ENCODE peak calls at places on chromosomes 4 and X, in seven cellular contexts. R, U, N, K, C, O and Q are unnamed samples.

GRCh38 chr4:175422331-175422730 is 389.7 kb downstream of the GPM6A start:
- DNase-seq in R (no peak), K (no peak), U (no peak), O (no peak), C (no peak), N (no peak), Q (no peak)

GRCh38 chr4:89196745-89197144 is 85.4 kb downstream of the TIGD2 start:
- DNase-seq in K (no peak), N (no peak), R (no peak), O (no peak), C (no peak), U (no peak), Q (no peak)

GRCh38 chrX:2894885-2895292 is 34.2 kb downstream of the ARSD start:
- DNase-seq in O (no peak), N (peak), K (no peak), C (no peak), R (no peak), U (no peak), Q (no peak)

GRCh38 chrX:140180585-140180984 is 215.3 kb upstream of the CXorf66 start:
- DNase-seq in U (no peak), N (no peak), C (no peak), R (no peak), O (no peak), K (no peak), Q (no peak)

GRCh38 chr4:30769093-30769492 is 48.9 kb downstream of the PCDH7 start:
- DNase-seq in U (no peak), N (no peak), C (no peak), O (no peak), K (no peak), R (no peak), Q (peak)

GRCh38 chr4:170248576-170248975 is 158.8 kb upstream of the AADAT start:
- DNase-seq in N (no peak), O (no peak), C (no peak), K (no peak), U (no peak), R (no peak), Q (no peak)

GRCh38 chrX:112874614-112875013 is 34.0 kb upstream of the AMOT start:
- DNase-seq in R (no peak), U (no peak), N (no peak), C (no peak), O (no peak), K (no peak), Q (no peak)

GRCh38 chr4:161254375-161254774 is 909.4 kb downstream of the FSTL5 start:
- DNase-seq in C (no peak), N (no peak), O (no peak), R (no peak), U (no peak), K (no peak), Q (no peak)

GRCh38 chr4:8185930-8186329 is 13.2 kb upstream of the SH3TC1 start:
- DNase-seq in N (no peak), C (no peak), K (no peak), R (no peak), O (no peak), U (no peak), Q (peak)

GRCh38 chr4:91298156-91298700 is 1005.5 kb upstream of the GRID2 start:
- DNase-seq in K (no peak), O (no peak), C (no peak), U (no peak), R (no peak), N (no peak), Q (no peak)

GRCh38 chr4:127936974-127937373 is 28.0 kb downstream of the MFSD8 start:
- DNase-seq in N (no peak), R (no peak), K (no peak), U (no peak), O (no peak), C (no peak), Q (no peak)

GRCh38 chr4:40811886-40812857 is 62.4 kb downstream of the NSUN7 start:
- DNase-seq in O (no peak), C (no peak), U (no peak), N (no peak), R (no peak), K (no peak), Q (no peak)

GRCh38 chr4:98919996-98920395 is 8.9 kb downstream of the EIF4E start:
- DNase-seq in K (no peak), C (no peak), U (no peak), N (no peak), R (no peak), O (no peak), Q (no peak)

GRCh38 chr4:80788798-80789197 is 241.7 kb upstream of the BMP3 start:
- DNase-seq in R (no peak), K (no peak), O (no peak), C (no peak), N (no peak), U (no peak), Q (no peak)

GRCh38 chrX:139909716-139910115 is 23.1 kb downstream of the ATP11C start:
- DNase-seq in K (no peak), C (no peak), N (no peak), U (no peak), O (no peak), R (no peak), Q (no peak)

GRCh38 chrX:103464071-103464773 is 55.1 kb downstream of the RAB40A start:
- DNase-seq in R (peak), U (no peak), K (peak), C (peak), O (peak), N (no peak), Q (peak)

GRCh38 chr4:153345011-153345981 is 808 bp downstream of the MND1 start:
- DNase-seq in O (peak), U (peak), R (peak), C (peak), N (no peak), K (peak), Q (peak)

GRCh38 chr4:169410839-169411770 is 140.3 kb upstream of the SH3RF1 start:
- DNase-seq in U (no peak), R (peak), C (no peak), O (no peak), K (peak), N (no peak), Q (no peak)

GRCh38 chr4:73839715-73840114 is 3.2 kb downstream of the CXCL6 start:
- DNase-seq in U (no peak), O (no peak), C (no peak), R (no peak), K (no peak), N (no peak), Q (no peak)
- TF ChIP-seq CTCF in U (no peak), O (no peak), C (no peak), R (no peak), K (no peak), N (no peak), Q (no peak)

GRCh38 chrX:110407910-110408545 is 49.4 kb downstream of the RTL9 start:
- DNase-seq in K (peak), C (peak), U (peak), N (no peak), R (peak), O (peak), Q (peak)
- TF ChIP-seq CTCF in K (peak), C (peak), U (peak), N (peak), R (peak), O (peak), Q (peak)

GRCh38 chrX:105210258-105210657 is 10.2 kb downstream of the TEX13A start:
- DNase-seq in K (no peak), N (no peak), R (no peak), O (no peak), U (no peak), C (no peak), Q (no peak)
- TF ChIP-seq CTCF in K (no peak), N (peak), R (peak), O (no peak), U (no peak), C (no peak), Q (peak)

GRCh38 chr4:7124643-7125442 is 57.0 kb upstream of the GRPEL1 start:
- DNase-seq in N (no peak), U (no peak), K (no peak), C (no peak), R (no peak), O (no peak), Q (no peak)
- TF ChIP-seq CTCF in N (no peak), U (no peak), K (no peak), C (no peak), R (no peak), O (peak), Q (no peak)

DNA sequence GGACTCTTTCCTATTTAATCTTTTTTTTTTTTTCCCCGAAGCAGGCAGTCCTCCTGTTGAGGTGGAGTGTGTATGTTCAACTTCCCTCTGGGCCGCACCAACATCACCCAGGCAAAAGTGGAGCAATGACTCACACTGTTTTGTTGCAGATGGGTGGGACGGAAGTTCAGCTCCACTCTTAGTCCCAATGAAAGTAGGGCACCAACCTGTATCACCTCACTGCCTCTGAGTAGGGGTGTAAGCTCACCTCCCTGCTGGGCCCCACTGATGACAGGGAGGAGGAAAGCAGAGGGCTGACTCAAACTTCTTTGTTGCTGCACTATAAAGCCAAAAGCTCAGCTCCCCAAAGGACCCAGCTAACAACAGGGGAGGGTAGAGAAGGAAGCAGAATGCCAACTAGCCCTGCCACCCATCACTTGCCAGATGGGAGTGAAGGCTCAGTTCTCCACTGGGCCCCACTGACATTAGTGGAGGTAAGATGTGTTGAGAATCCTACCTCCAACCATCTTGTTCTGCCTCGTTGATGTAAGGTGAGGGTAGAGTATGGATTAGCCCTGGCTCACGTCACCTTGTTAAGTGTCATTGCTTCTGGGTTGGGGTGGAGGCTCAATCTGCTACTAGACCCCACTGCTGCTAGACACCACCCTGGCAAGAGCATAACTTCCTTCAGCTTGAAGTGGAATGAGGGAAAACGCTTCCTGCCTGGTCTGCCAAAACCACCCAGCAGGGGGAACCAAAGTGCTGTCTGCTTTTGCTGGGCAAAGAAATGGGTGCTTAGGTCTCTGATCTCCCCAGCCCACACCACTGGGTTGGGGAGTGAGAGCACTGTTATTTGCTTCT is 14.1 kb downstream of the RPS6KA3 start:
- DNase-seq in O (peak), C (peak), U (peak), N (no peak), R (peak), K (peak), Q (peak)
- TF ChIP-seq CTCF in O (peak), C (peak), U (peak), N (peak), R (peak), K (peak), Q (peak)

GRCh38 chr4:48943387-48943786 is 36.8 kb upstream of the OCIAD2 start:
- DNase-seq in O (peak), N (no peak), U (no peak), R (no peak), K (no peak), C (peak), Q (no peak)
- TF ChIP-seq CTCF in O (peak), N (no peak), U (no peak), R (peak), K (no peak), C (peak), Q (no peak)

GRCh38 chrX:151004085-151004484 is 20.9 kb downstream of the HMGB3 start:
- DNase-seq in K (no peak), O (no peak), R (no peak), U (no peak), N (no peak), C (no peak), Q (no peak)
- TF ChIP-seq CTCF in K (no peak), O (peak), R (peak), U (no peak), N (no peak), C (peak), Q (no peak)

GRCh38 chrX:129524250-129524850 is 1.1 kb upstream of the SMARCA1 start:
- DNase-seq in O (no peak), K (no peak), U (no peak), R (no peak), C (no peak), N (no peak), Q (no peak)

GRCh38 chrX:129525162-129525561 is 1.9 kb upstream of the SMARCA1 start:
- DNase-seq in O (no peak), R (no peak), U (no peak), K (no peak), C (no peak), N (no peak), Q (no peak)

GRCh38 chrX:129520151-129520550 is 3.1 kb downstream of the SMARCA1 start:
- DNase-seq in R (no peak), C (no peak), K (no peak), U (no peak), N (no peak), O (no peak), Q (no peak)

GRCh38 chrX:129523076-129524055 is at the start of gene SMARCA1:
- DNase-seq in R (no peak), N (peak), C (peak), O (peak), K (no peak), U (no peak), Q (peak)

DNA sequence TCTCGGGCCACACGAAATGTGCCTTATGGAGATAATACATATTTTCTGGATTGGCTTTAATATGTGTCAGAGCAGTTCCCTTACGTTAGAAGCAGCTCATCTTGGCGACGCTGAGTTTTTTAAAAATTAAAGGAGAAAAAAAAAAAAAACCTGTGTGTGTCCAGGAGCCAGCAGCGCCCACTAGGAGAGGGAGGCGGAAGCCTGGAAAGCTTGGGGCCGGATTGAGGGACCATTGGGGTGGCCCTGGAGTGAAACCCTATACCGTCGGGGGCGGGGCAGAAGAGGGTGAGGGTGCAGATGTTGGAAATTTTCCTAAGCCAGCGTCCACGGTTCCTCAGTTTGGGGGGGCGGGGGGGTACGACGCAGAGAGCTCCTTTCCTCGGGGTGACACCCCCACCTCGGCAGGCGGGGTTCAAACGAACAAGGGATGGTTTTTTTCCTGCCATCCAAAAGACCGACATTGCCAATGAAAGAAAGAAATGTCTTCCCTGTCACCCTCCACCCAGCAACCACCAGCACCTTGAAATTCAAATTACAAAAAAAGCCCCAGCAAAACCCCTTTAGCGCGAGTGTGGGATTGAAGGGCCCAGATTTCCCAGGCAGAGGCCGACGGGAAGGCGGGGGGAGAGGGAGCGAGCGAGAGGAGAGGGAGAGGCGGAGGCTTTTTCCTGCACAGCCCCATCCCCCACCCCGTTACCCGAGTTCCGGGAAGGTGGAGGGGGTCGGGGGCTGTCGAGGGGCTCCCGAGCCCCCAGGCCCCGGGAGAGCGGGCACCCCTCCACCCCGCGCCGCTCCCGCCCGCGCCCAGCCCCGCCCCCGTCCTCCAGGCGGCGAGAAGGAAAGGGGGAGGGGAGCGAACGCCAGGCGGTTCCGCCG is 868 bp downstream of the SMARCA1 start:
- DNase-seq in C (peak), U (no peak), R (no peak), O (peak), K (no peak), N (peak), Q (peak)
- TF ChIP-seq CTCF in C (no peak), U (no peak), R (no peak), O (no peak), K (no peak), N (no peak), Q (no peak)